ENCODE peak calls at places on chromosomes 2 and 18, in four cellular contexts. W is NCI-H1417; J is activated naive CD8-positive, alpha-beta T cell treated with anti-CD3 and anti-CD28 coated beads, Interleukin-2, amount 10 ng/mL, durations not matched to agents 7 days and 5 days; Q is upper lobe of right lung. M is an unnamed sample.

GRCh38 chr2:171210864-171211431 is 50.3 kb upstream of the TLK1 start:
- DNase-seq in J (peak), Q (no peak), W (no peak), M (no peak)

GRCh38 chr2:150587547-150588209 is 100.2 kb upstream of the RND3 start:
- DNase-seq in W (no peak), Q (no peak), J (no peak), M (no peak)

GRCh38 chr18:46301571-46301970 is 197.4 kb downstream of the HAUS1 start:
- DNase-seq in J (no peak), W (no peak), Q (peak), M (no peak)

GRCh38 chr18:67525328-67526110 is 9.0 kb upstream of the DSEL start:
- DNase-seq in W (no peak), J (no peak), Q (no peak), M (no peak)

GRCh38 chr18:48934708-48935432 is 15.9 kb downstream of the SMAD7 start:
- DNase-seq in W (no peak), Q (peak), J (peak), M (no peak)

GRCh38 chr18:71450258-71450657 is 1093.9 kb downstream of the CBLN2 start:
- DNase-seq in J (no peak), W (peak), Q (no peak), M (no peak)

GRCh38 chr2:70959851-70960832 is 18.3 kb upstream of the ANKRD53 start:
- DNase-seq in J (no peak), W (no peak), Q (peak), M (no peak)

GRCh38 chr2:19682493-19682892 is 219.3 kb downstream of the TTC32 start:
- DNase-seq in Q (no peak), W (no peak), J (no peak), M (no peak)

GRCh38 chr2:12169721-12170120 is 423.3 kb downstream of the LPIN1 start:
- DNase-seq in J (no peak), Q (no peak), W (no peak), M (no peak)

GRCh38 chr2:99404800-99405669 is 67.8 kb downstream of the EIF5B start:
- DNase-seq in J (no peak), W (no peak), Q (no peak), M (no peak)

GRCh38 chr18:55100817-55101457 is 141.7 kb upstream of the CCDC68 start:
- DNase-seq in W (no peak), Q (no peak), J (no peak), M (no peak)

GRCh38 chr2:19911799-19912509 is 10.2 kb upstream of the TTC32 start:
- DNase-seq in Q (no peak), J (no peak), W (no peak), M (no peak)

GRCh38 chr18:41875094-41875780 is 79.8 kb upstream of the PIK3C3 start:
- DNase-seq in W (no peak), J (no peak), Q (no peak), M (no peak)

GRCh38 chr2:232315049-232315922 is 63.3 kb upstream of the ALPP start:
- DNase-seq in Q (peak), W (no peak), J (peak), M (no peak)

GRCh38 chr2:75466708-75467311 is 93.9 kb downstream of the EVA1A start:
- DNase-seq in W (no peak), Q (no peak), J (no peak), M (no peak)

GRCh38 chr2:224945134-224945533 is 97.1 kb downstream of the DOCK10 start:
- DNase-seq in W (no peak), J (no peak), Q (no peak), M (no peak)

GRCh38 chr18:63736856-63737255 is 34.1 kb downstream of the SERPINB11 start:
- DNase-seq in J (no peak), W (no peak), Q (no peak), M (no peak)

GRCh38 chr2:119736021-119736420 is 23.7 kb upstream of the PTPN4 start:
- DNase-seq in Q (no peak), J (no peak), W (no peak), M (no peak)

GRCh38 chr2:60710707-60711106 is 45.4 kb upstream of the PAPOLG start:
- DNase-seq in W (no peak), Q (no peak), J (no peak), M (no peak)

GRCh38 chr2:96551605-96552283 is 15.2 kb downstream of the ARID5A start:
- DNase-seq in Q (no peak), W (no peak), J (no peak), M (no peak)

GRCh38 chr2:61758159-61758558 is 95.7 kb downstream of the FAM161A start:
- DNase-seq in J (no peak), Q (no peak), W (no peak), M (no peak)

GRCh38 chr2:191259001-191259400 is 13.8 kb downstream of the MYO1B start:
- DNase-seq in W (no peak), Q (no peak), J (no peak), M (no peak)

GRCh38 chr2:63465633-63466032 is 122.6 kb downstream of the WDPCP start:
- DNase-seq in J (no peak), Q (no peak), W (no peak), M (no peak)

GRCh38 chr2:192017844-192018243 is 171.0 kb upstream of the CAVIN2 start:
- DNase-seq in W (no peak), J (no peak), Q (no peak), M (no peak)

GRCh38 chr2:239313776-239314175 is 87.0 kb downstream of the HDAC4 start:
- DNase-seq in J (no peak), Q (no peak), W (no peak), M (no peak)

GRCh38 chr2:12702661-12703121 is 14.0 kb upstream of the TRIB2 start:
- DNase-seq in Q (no peak), W (peak), J (no peak), M (peak)

GRCh38 chr2:166384774-166385173 is 9.0 kb upstream of the SCN9A start:
- DNase-seq in Q (no peak), J (no peak), W (no peak), M (peak)

GRCh38 chr2:17815466-17816184 is 635 bp upstream of the MSGN1 start:
- DNase-seq in J (no peak), Q (no peak), W (no peak), M (no peak)

M was measured in NCI-H748 treated with DMSO at 0.1 percent for 48 hours.